ENCODE peak calls at places on chromosomes 1 and 21, in ten cellular contexts. Q is stimulated activated CD8-positive, alpha-beta memory T cell treated with anti-CD3 and anti-CD28 coated beads, Interleukin-7, amount 100 ng/mL, for 1 hour; Y is effector memory CD8-positive, alpha-beta T cell; E is activated CD8-positive, alpha-beta memory T cell treated with anti-CD3 and anti-CD28 coated beads for 1 hour; T is GM19239; I is SW480; P is RPMI7951; O is H54; G is nucleus accumbens; R is amniotic stem cell. N is an unnamed sample.
A peak's percentile ranks its signal among the peaks of the same experiment; 100 is the strongest.

GRCh38 chr1:224621813-224622682 is 5.9 kb downstream of the CNIH3 start:
- DNase-seq in T (no peak), Q (no peak), P (no peak), R (no peak), G (no peak), E (no peak), Y (no peak), O (no peak), I (no peak), N (no peak)

GRCh38 chr1:171221665-171222591 is 26.4 kb upstream of the FMO1 start:
- DNase-seq in T (no peak), P (peak; percentile 83), I (no peak), Y (no peak), E (no peak), Q (no peak), R (no peak), O (no peak), G (no peak), N (no peak)

GRCh38 chr1:162070094-162070748 is 730 bp downstream of the NOS1AP start:
- DNase-seq in Y (peak; percentile 12), R (no peak), T (no peak), O (no peak), I (peak; percentile 36), G (no peak), E (no peak), P (no peak), Q (no peak), N (no peak)

GRCh38 chr1:92901699-92902405 is 59.4 kb downstream of the DIPK1A start:
- DNase-seq in O (no peak), T (no peak), I (no peak), E (no peak), R (no peak), P (no peak), Q (no peak), Y (no peak), G (no peak), N (no peak)

GRCh38 chr21:28776251-28776650 is 216.4 kb downstream of the LTN1 start:
- DNase-seq in Y (no peak), O (no peak), P (peak; percentile 32), E (no peak), R (no peak), T (no peak), G (no peak), Q (no peak), I (no peak), N (no peak)

GRCh38 chr1:234619071-234619480 is 9.1 kb upstream of the IRF2BP2 start:
- DNase-seq in O (no peak), E (no peak), Q (no peak), P (no peak), T (no peak), R (no peak), I (no peak), Y (no peak), G (no peak), N (no peak)

GRCh38 chr1:14426854-14427253 is 171.6 kb upstream of the KAZN start:
- DNase-seq in Y (no peak), E (no peak), Q (no peak), O (no peak), R (no peak), T (no peak), I (no peak), G (no peak), P (no peak), N (no peak)

GRCh38 chr1:64220241-64220640 is 16.8 kb downstream of the UBE2U start:
- DNase-seq in E (no peak), I (no peak), T (no peak), G (no peak), O (no peak), P (no peak), R (no peak), Y (no peak), Q (no peak), N (no peak)

GRCh38 chr1:94962745-94963265 is 35.9 kb upstream of the CNN3 start:
- DNase-seq in E (peak; percentile 1), O (no peak), G (no peak), Y (peak; percentile 6), T (peak; percentile 38), Q (no peak), R (no peak), I (peak; percentile 29), P (peak; percentile 31), N (no peak)

GRCh38 chr1:46061146-46061545 is 71.3 kb downstream of the PIK3R3 start:
- DNase-seq in R (no peak), O (no peak), E (no peak), T (no peak), P (no peak), Q (no peak), I (no peak), G (no peak), Y (no peak), N (no peak)

N was measured in D341Med.